ENCODE peak calls at places on chromosome 20, in six cellular contexts. U is IMR-90, J is HCT116, R is HepG2, M is K562, B is GM12878. Z is an unnamed sample.

GRCh38 chr20:20413801-20414200 is 45.9 kb downstream of the INSM1 start:
- DNase-seq in U (no peak), J (no peak), R (no peak), M (no peak), B (no peak), Z (no peak)

GRCh38 chr20:9241232-9241692 is 172.4 kb downstream of the PLCB4 start:
- DNase-seq in U (peak), J (peak), R (no peak), M (no peak), B (no peak), Z (peak)

GRCh38 chr20:62605996-62606395 is 36.3 kb upstream of the SLCO4A1 start:
- DNase-seq in U (no peak), J (no peak), R (no peak), M (no peak), B (no peak), Z (no peak)

GRCh38 chr20:21510414-21510971 is 3.4 kb downstream of the NKX2-2 start:
- DNase-seq in U (no peak), J (no peak), R (no peak), M (no peak), B (no peak), Z (no peak)

GRCh38 chr20:47818466-47818865 is 33.2 kb upstream of the SULF2 start:
- DNase-seq in U (no peak), J (no peak), R (no peak), M (no peak), B (no peak), Z (no peak)

GRCh38 chr20:17934141-17934862 is 34.3 kb downstream of the SNX5 start:
- DNase-seq in U (no peak), J (no peak), R (no peak), M (no peak), B (no peak), Z (no peak)

GRCh38 chr20:1856419-1856818 is 38.8 kb upstream of the SIRPA start:
- DNase-seq in U (no peak), J (no peak), R (no peak), M (no peak), B (no peak), Z (no peak)

GRCh38 chr20:5080384-5080877 is 39.3 kb downstream of the PCNA start:
- DNase-seq in U (peak), J (no peak), R (no peak), M (no peak), B (peak), Z (no peak)

GRCh38 chr20:326645-327031 is 1.3 kb downstream of the SOX12 start:
- DNase-seq in U (no peak), J (no peak), R (no peak), M (no peak), B (no peak), Z (peak)

GRCh38 chr20:56779452-56780143 is 150.5 kb downstream of the TFAP2C start:
- DNase-seq in U (no peak), J (no peak), R (no peak), M (no peak), B (no peak), Z (no peak)

GRCh38 chr20:43748274-43748673 is 21.5 kb upstream of the GTSF1L start:
- DNase-seq in U (peak), J (no peak), R (no peak), M (no peak), B (no peak), Z (no peak)

GRCh38 chr20:20303742-20304141 is 64.2 kb upstream of the INSM1 start:
- DNase-seq in U (no peak), J (no peak), R (no peak), M (no peak), B (no peak), Z (no peak)

GRCh38 chr20:7851031-7851490 is 89.2 kb downstream of the HAO1 start:
- DNase-seq in U (peak), J (no peak), R (no peak), M (no peak), B (no peak), Z (no peak)

GRCh38 chr20:57390604-57391438 is at the start of gene RBM38:
- DNase-seq in U (peak), J (peak), R (peak), M (peak), B (no peak), Z (peak)

GRCh38 chr20:22341508-22341907 is 242.9 kb downstream of the FOXA2 start:
- DNase-seq in U (no peak), J (peak), R (peak), M (no peak), B (no peak), Z (no peak)

GRCh38 chr20:7571521-7572065 is 368.7 kb downstream of the HAO1 start:
- DNase-seq in U (no peak), J (no peak), R (no peak), M (no peak), B (no peak), Z (no peak)

GRCh38 chr20:45010399-45010828 is 44.1 kb downstream of the STK4 start:
- DNase-seq in U (peak), J (no peak), R (no peak), M (no peak), B (no peak), Z (peak)

GRCh38 chr20:33883164-33883563 is 72.0 kb downstream of the CHMP4B start:
- DNase-seq in U (no peak), J (no peak), R (no peak), M (no peak), B (peak), Z (no peak)

GRCh38 chr20:62571667-62572344 is 70.5 kb upstream of the SLCO4A1 start:
- DNase-seq in U (no peak), J (peak), R (peak), M (peak), B (no peak), Z (no peak)

GRCh38 chr20:52230406-52230805 is 38.8 kb upstream of the ZFP64 start:
- DNase-seq in U (no peak), J (no peak), R (no peak), M (no peak), B (no peak), Z (no peak)

GRCh38 chr20:20334489-20334888 is 33.4 kb upstream of the INSM1 start:
- DNase-seq in U (no peak), J (no peak), R (no peak), M (no peak), B (peak), Z (no peak)

GRCh38 chr20:9147553-9148024 is 78.7 kb downstream of the PLCB4 start:
- DNase-seq in U (peak), J (no peak), R (no peak), M (no peak), B (no peak), Z (no peak)

GRCh38 chr20:50621068-50621467 is 70.3 kb downstream of the RIPOR3 start:
- DNase-seq in U (no peak), J (no peak), R (no peak), M (no peak), B (no peak), Z (no peak)

GRCh38 chr20:6074145-6074561 is 20.3 kb upstream of the LRRN4 start:
- DNase-seq in U (no peak), J (no peak), R (peak), M (peak), B (no peak), Z (no peak)

GRCh38 chr20:18364768-18365167 is 76.4 kb downstream of the ZNF133 start:
- DNase-seq in U (no peak), J (no peak), R (no peak), M (no peak), B (no peak), Z (no peak)

GRCh38 chr20:17910828-17911294 is 57.7 kb downstream of the SNX5 start:
- DNase-seq in U (peak), J (no peak), R (no peak), M (peak), B (no peak), Z (peak)

GRCh38 chr20:3247638-3248037 is 8.6 kb upstream of the SLC4A11 start:
- DNase-seq in U (no peak), J (no peak), R (no peak), M (no peak), B (no peak), Z (no peak)

GRCh38 chr20:1793821-1794220 is 101.4 kb upstream of the SIRPA start:
- DNase-seq in U (no peak), J (no peak), R (no peak), M (no peak), B (no peak), Z (no peak)

GRCh38 chr20:61896058-61896961 is 169.4 kb downstream of the TAF4 start:
- DNase-seq in U (peak), J (peak), R (peak), M (peak), B (no peak), Z (peak)

GRCh38 chr20:61759286-61760065 is 306.2 kb downstream of the TAF4 start:
- DNase-seq in U (no peak), J (no peak), R (no peak), M (no peak), B (no peak), Z (no peak)

GRCh38 chr20:52539891-52540290 is 348.3 kb upstream of the ZFP64 start:
- DNase-seq in U (no peak), J (no peak), R (no peak), M (peak), B (no peak), Z (no peak)

GRCh38 chr20:51062065-51062464 is 39.2 kb upstream of the KCNG1 start:
- DNase-seq in U (peak), J (no peak), R (no peak), M (no peak), B (no peak), Z (no peak)

GRCh38 chr20:44643596-44644383 is 7.7 kb downstream of the ADA start:
- DNase-seq in U (peak), J (no peak), R (peak), M (no peak), B (no peak), Z (peak)

GRCh38 chr20:44650777-44651493 is 564 bp downstream of the ADA start:
- DNase-seq in U (no peak), J (no peak), R (no peak), M (no peak), B (no peak), Z (peak)

DNA sequence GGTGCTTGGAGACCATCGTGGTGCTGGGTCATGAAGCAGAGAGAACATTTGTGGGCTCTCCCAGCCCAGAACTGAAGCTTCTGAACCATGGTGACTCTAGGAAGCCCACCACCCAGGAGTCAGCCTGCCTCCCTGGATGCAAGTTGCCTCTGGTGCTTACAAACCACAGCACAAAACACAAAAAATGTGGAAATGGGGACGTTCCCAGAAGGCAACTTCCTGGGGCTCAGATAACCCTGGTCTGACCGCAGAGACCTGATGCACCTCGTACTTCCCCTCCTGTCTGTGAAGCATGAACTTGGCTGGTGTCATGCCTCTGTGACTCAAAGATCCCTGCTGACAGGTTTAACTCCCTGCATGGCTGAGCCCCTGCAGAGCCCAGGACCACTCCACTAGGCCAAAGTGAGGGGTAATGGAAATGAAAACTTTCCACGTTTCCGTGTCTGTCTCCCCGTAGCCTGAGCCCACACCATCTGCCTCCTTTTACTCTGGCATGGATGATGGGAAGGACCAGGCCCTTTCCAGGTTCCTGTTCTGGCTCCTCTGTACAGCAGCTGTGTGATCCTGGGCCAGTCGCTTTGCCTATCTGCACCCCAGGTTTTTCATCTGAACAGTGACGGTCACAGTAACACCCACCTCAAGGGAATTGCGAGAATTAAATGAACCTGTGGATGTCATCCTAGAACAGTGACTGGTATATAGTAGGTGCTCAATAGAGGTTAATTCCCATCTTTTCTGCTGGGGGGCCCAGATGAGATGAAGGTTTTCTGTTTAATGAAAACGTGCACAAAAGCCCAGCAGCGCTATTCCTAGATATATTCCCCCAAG is 57.7 kb downstream of the PPP1R16B start:
- DNase-seq in U (no peak), J (no peak), R (no peak), M (peak), B (peak), Z (no peak)
- TF ChIP-seq POLR2A in U (no peak), J (no peak), R (no peak), M (no peak), B (peak), Z (no peak)

DNA sequence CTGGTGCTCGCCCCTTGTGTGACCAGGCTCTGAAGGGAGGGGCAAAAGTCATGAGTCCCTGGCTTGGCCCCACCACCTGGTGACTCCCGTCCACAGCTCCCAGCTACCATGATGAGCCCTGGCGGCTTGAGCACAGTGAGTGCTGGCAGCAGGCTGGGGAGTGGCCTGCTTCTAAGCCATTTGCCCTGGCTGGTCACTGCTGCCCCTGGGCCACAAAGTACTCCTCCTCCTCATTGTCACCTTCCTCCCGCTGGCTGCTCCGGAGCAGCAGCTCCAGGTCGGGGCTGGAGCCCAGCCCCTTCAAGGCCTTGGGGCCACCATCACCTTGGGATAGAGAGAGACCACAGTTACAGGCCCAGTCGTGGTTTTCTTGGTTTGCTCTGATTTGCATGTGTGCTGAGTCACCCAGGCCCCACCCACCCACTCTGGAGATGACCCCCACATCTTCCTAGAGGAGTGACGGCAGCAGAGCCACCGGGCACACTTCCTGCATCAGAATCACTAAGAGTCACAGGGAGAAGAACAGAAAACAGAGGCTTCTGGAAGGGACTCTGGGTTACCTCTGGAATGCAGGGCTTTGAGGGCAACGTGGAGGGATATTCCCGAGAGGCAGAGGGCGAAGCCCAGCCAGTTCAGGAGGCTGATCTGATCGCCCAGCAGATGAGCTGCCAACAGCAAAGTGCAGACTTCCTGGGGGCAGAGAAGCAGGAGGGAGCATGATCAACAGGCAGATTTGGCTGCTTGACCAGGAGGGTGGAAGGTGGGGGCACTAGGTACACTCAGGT is 42.1 kb upstream of the CDH22 start:
- DNase-seq in U (peak), J (no peak), R (no peak), M (peak), B (peak), Z (peak)
- H3K9ac ChIP-seq in U (peak), J (no peak), R (no peak), M (peak), B (peak), Z (no peak)

GRCh38 chr20:25081065-25081729 is 744 bp downstream of the VSX1 start:
- DNase-seq in U (no peak), J (no peak), R (no peak), M (no peak), B (no peak), Z (no peak)

GRCh38 chr20:25083141-25083772 is 1.3 kb upstream of the VSX1 start:
- DNase-seq in U (no peak), J (no peak), R (no peak), M (no peak), B (no peak), Z (no peak)

GRCh38 chr20:25082498-25082873 is 545 bp upstream of the VSX1 start:
- DNase-seq in U (no peak), J (no peak), R (no peak), M (no peak), B (no peak), Z (no peak)

GRCh38 chr20:25083773-25084615 is 2.1 kb upstream of the VSX1 start:
- DNase-seq in U (no peak), J (no peak), R (no peak), M (no peak), B (no peak), Z (no peak)

DNA sequence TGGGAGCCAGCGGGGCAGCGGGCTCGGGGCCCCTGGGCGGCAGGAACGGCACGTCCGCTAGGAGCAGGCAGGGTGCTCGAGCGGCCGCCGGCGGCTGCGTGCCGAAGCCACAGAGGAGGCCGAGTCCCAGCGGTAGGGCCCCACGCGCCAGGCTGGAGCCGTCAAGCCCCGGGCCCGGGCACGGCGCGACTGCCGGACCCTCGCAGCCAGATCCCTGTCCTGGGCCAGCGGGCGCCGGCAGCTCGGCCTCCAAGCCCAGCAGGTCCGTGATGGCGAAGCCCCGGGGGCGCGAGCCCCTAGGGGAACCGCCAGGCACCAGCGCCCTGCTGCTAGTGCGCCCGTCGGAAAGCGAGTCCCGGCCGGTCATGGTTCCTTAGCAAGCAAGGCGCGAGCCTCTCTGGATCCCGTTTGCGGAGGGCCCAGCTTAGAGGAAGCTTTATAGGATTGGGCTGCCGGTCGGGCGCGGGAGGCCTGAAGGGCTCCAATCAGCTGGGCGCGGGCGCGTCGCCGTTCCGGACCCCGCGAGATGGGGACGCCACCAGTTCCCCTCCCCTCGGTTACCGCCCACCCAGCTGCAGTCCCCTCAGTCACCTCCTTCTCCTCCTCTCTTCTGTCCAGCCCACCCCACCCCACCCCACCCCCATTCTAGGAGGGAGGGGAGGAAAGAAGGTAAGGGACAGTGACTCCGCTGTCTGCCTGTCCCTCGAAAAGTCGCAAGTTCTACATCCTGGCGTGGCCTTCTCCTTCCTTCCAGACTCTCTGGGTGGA is at the start of gene VSX1:
- DNase-seq in U (no peak), J (no peak), R (no peak), M (no peak), B (no peak), Z (no peak)
- H3K4me3 ChIP-seq in U (no peak), J (no peak), R (no peak), M (no peak), B (no peak), Z (no peak)

GRCh38 chr20:64062596-64063388 is at the start of gene TCEA2:
- DNase-seq in U (peak), J (peak), R (peak), M (peak), B (no peak), Z (peak)
- TF ChIP-seq POLR2A in U (peak), J (no peak), R (no peak), M (peak), B (peak), Z (peak)

GRCh38 chr20:41232971-41233926 is 84.3 kb downstream of the ZHX3 start:
- DNase-seq in U (peak), J (no peak), R (no peak), M (no peak), B (no peak), Z (peak)
- H3K9ac ChIP-seq in U (peak), J (peak), R (no peak), M (no peak), B (no peak), Z (peak)

GRCh38 chr20:36159833-36160232 is 5.3 kb downstream of the EPB41L1 start:
- DNase-seq in U (no peak), J (no peak), R (no peak), M (no peak), B (no peak), Z (no peak)

GRCh38 chr20:36167826-36168634 is 13.5 kb downstream of the EPB41L1 start:
- DNase-seq in U (peak), J (peak), R (no peak), M (peak), B (no peak), Z (no peak)

GRCh38 chr20:36157610-36158009 is 3.1 kb downstream of the EPB41L1 start:
- DNase-seq in U (no peak), J (no peak), R (no peak), M (no peak), B (no peak), Z (no peak)

GRCh38 chr20:36158160-36158741 is 3.7 kb downstream of the EPB41L1 start:
- DNase-seq in U (no peak), J (no peak), R (no peak), M (no peak), B (no peak), Z (no peak)

DNA sequence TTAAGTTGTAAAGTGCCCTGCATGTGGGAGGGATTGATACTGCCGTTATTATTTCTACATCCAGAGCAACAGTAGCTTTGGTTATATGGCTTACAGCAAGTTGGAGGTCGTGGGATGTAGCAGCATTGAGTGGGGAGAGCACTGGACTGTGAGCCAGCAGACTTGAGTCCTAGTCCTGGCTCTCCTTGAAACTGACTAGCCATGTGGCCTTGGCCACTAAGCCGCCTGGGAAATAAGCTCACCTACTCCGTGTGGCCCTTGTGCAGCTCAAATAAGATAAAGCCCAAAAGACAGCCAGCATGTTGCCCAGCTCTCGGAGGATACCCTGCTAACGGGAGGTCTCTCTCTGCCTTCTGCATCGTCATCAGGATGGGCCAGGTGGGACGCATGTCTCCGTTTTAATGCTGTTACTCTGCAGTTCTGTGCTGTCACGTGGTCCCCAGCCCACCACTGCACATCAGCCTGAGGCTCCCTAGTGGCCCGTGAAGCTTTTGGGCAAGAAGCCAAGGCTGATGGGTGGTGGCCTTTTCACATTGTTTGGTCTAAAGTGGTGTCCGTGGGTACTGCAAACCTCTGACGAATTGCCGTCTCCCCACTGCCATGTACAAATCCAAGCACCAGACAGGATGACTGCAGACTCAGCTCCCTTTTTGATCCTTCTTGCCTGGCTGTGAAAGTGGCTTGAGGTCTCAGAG is 7.9 kb downstream of the EPB41L1 start:
- DNase-seq in U (peak), J (no peak), R (no peak), M (peak), B (no peak), Z (no peak)
- H3K4me3 ChIP-seq in U (no peak), J (no peak), R (no peak), M (no peak), B (no peak), Z (no peak)

Z was measured in endothelial cell of umbilical vein.